ENCODE peak calls at places on chromosomes 3 and 15, in ten cellular contexts. J is lung, K is mammary epithelial cell, Y is keratinocyte, W is right lobe of liver, B is fibroblast of the aortic adventitia, V is heart left ventricle, Q is cardiac fibroblast, M is suprapubic skin, S is HepG2. U is an unnamed sample.

GRCh38 chr3:66039590-66039887 is 821 bp upstream of the MAGI1 start:
- DNase-seq in J (no peak), K (peak), Y (no peak), W (peak), B (peak), V (peak), Q (peak), M (peak), S (peak), U (peak)

GRCh38 chr3:24845524-24846155 is 351.0 kb upstream of the THRB start:
- DNase-seq in J (no peak), K (no peak), Y (no peak), W (no peak), B (no peak), V (no peak), Q (no peak), M (no peak), S (no peak), U (no peak)

GRCh38 chr3:16200411-16200810 is 25.9 kb downstream of the GALNT15 start:
- DNase-seq in J (no peak), K (peak), Y (peak), W (no peak), B (no peak), V (no peak), Q (no peak), M (no peak), S (no peak), U (peak)

GRCh38 chr3:188288153-188288552 is 134.2 kb downstream of the LPP start:
- DNase-seq in J (no peak), K (no peak), Y (no peak), W (no peak), B (no peak), V (no peak), Q (no peak), M (no peak), S (no peak), U (no peak)

GRCh38 chr3:184907941-184908649 is 96.1 kb downstream of the VPS8 start:
- DNase-seq in J (no peak), K (no peak), Y (no peak), W (no peak), B (no peak), V (peak), Q (no peak), M (no peak), S (no peak), U (no peak)

GRCh38 chr3:159263750-159264561 is 462.1 kb downstream of the MFSD1 start:
- DNase-seq in J (no peak), K (peak), Y (no peak), W (no peak), B (peak), V (no peak), Q (peak), M (no peak), S (peak), U (peak)

GRCh38 chr3:99356681-99357080 is 281.7 kb upstream of the COL8A1 start:
- DNase-seq in J (no peak), K (no peak), Y (no peak), W (no peak), B (no peak), V (no peak), Q (no peak), M (no peak), S (no peak), U (peak)

GRCh38 chr3:197801801-197802504 is 10.9 kb downstream of the LRCH3 start:
- DNase-seq in J (no peak), K (peak), Y (no peak), W (no peak), B (peak), V (no peak), Q (peak), M (no peak), S (no peak), U (peak)

GRCh38 chr3:128222771-128223386 is 69.6 kb downstream of the EEFSEC start:
- DNase-seq in J (no peak), K (peak), Y (no peak), W (no peak), B (no peak), V (no peak), Q (no peak), M (no peak), S (no peak), U (no peak)

GRCh38 chr15:62187425-62187824 is 22.3 kb upstream of the C2CD4B start:
- DNase-seq in J (no peak), K (no peak), Y (no peak), W (no peak), B (no peak), V (no peak), Q (no peak), M (no peak), S (no peak), U (no peak)

GRCh38 chr15:49215768-49216739 is 46.0 kb downstream of the GALK2 start:
- DNase-seq in J (peak), K (peak), Y (no peak), W (no peak), B (no peak), V (peak), Q (peak), M (no peak), S (no peak), U (no peak)

GRCh38 chr3:73493543-73494314 is 131.0 kb downstream of the PDZRN3 start:
- DNase-seq in J (no peak), K (no peak), Y (no peak), W (no peak), B (peak), V (no peak), Q (peak), M (no peak), S (no peak), U (peak)

GRCh38 chr15:60534051-60534450 is 55.1 kb upstream of the ICE2 start:
- DNase-seq in J (no peak), K (no peak), Y (no peak), W (no peak), B (no peak), V (no peak), Q (no peak), M (no peak), S (no peak), U (no peak)

GRCh38 chr15:82135645-82136044 is 89.8 kb upstream of the MEX3B start:
- DNase-seq in J (no peak), K (no peak), Y (no peak), W (no peak), B (peak), V (no peak), Q (peak), M (no peak), S (no peak), U (no peak)

GRCh38 chr3:183253961-183254815 is 1.1 kb downstream of the B3GNT5 start:
- DNase-seq in J (no peak), K (no peak), Y (no peak), W (peak), B (no peak), V (peak), Q (peak), M (no peak), S (no peak), U (no peak)

GRCh38 chr3:175940243-175940642 is 1081.1 kb downstream of the NAALADL2 start:
- DNase-seq in J (no peak), K (no peak), Y (no peak), W (no peak), B (no peak), V (no peak), Q (no peak), M (no peak), S (no peak), U (peak)

GRCh38 chr3:140834266-140835037 is 107.2 kb upstream of the SLC25A36 start:
- DNase-seq in J (no peak), K (peak), Y (no peak), W (no peak), B (no peak), V (no peak), Q (no peak), M (no peak), S (no peak), U (peak)

GRCh38 chr3:141109761-141110160 is 58.6 kb downstream of the SPSB4 start:
- DNase-seq in J (no peak), K (no peak), Y (no peak), W (no peak), B (no peak), V (peak), Q (no peak), M (no peak), S (no peak), U (no peak)

GRCh38 chr15:94119923-94120775 is 111.2 kb upstream of the MCTP2 start:
- DNase-seq in J (peak), K (peak), Y (peak), W (no peak), B (peak), V (peak), Q (peak), M (peak), S (peak), U (peak)

GRCh38 chr15:58057559-58057958 is 8.0 kb downstream of the ALDH1A2 start:
- DNase-seq in J (no peak), K (peak), Y (no peak), W (no peak), B (no peak), V (no peak), Q (no peak), M (no peak), S (no peak), U (no peak)

GRCh38 chr3:10917176-10917575 is 75.4 kb upstream of the SLC6A1 start:
- DNase-seq in J (no peak), K (peak), Y (no peak), W (no peak), B (peak), V (no peak), Q (peak), M (no peak), S (no peak), U (no peak)

GRCh38 chr3:16807441-16807840 is 77.3 kb upstream of the PLCL2 start:
- DNase-seq in J (no peak), K (no peak), Y (no peak), W (no peak), B (peak), V (no peak), Q (peak), M (no peak), S (no peak), U (peak)

GRCh38 chr15:66955871-66956585 is 109.4 kb upstream of the SMAD3 start:
- DNase-seq in J (no peak), K (peak), Y (peak), W (no peak), B (peak), V (no peak), Q (peak), M (peak), S (no peak), U (peak)

GRCh38 chr3:187788984-187789857 is 44.0 kb upstream of the BCL6 start:
- DNase-seq in J (no peak), K (no peak), Y (no peak), W (no peak), B (no peak), V (no peak), Q (no peak), M (no peak), S (no peak), U (no peak)

GRCh38 chr3:157418104-157418503 is 18.5 kb upstream of the PTX3 start:
- DNase-seq in J (no peak), K (peak), Y (no peak), W (no peak), B (peak), V (no peak), Q (no peak), M (no peak), S (no peak), U (no peak)

GRCh38 chr3:193240850-193241706 is at the start of gene PLAAT1:
- DNase-seq in J (peak), K (peak), Y (no peak), W (peak), B (peak), V (peak), Q (peak), M (no peak), S (no peak), U (peak)

GRCh38 chr3:67401911-67402310 is 252.5 kb downstream of the SUCLG2 start:
- DNase-seq in J (no peak), K (no peak), Y (no peak), W (peak), B (no peak), V (no peak), Q (no peak), M (no peak), S (peak), U (peak)

GRCh38 chr3:27319304-27319703 is 49.9 kb downstream of the NEK10 start:
- DNase-seq in J (no peak), K (no peak), Y (no peak), W (no peak), B (no peak), V (no peak), Q (no peak), M (no peak), S (peak), U (no peak)

GRCh38 chr3:62186967-62187366 is 186.4 kb downstream of the FEZF2 start:
- DNase-seq in J (no peak), K (no peak), Y (no peak), W (no peak), B (peak), V (no peak), Q (peak), M (no peak), S (peak), U (peak)

GRCh38 chr15:96336643-96337353 is 6.3 kb downstream of the NR2F2 start:
- DNase-seq in J (no peak), K (no peak), Y (no peak), W (no peak), B (no peak), V (no peak), Q (peak), M (no peak), S (peak), U (no peak)
- H3K4me3 ChIP-seq in J (peak), K (no peak), Y (peak), W (peak), B (peak), V (peak), Q (peak), M (peak), S (peak), U (peak)

GRCh38 chr3:117997201-117998049 is 1037.2 kb downstream of the IGSF11 start:
- DNase-seq in J (peak), K (peak), Y (peak), W (peak), B (peak), V (peak), Q (peak), M (peak), S (peak), U (peak)

GRCh38 chr3:118000219-118000618 is 1034.4 kb downstream of the IGSF11 start:
- DNase-seq in J (no peak), K (no peak), Y (no peak), W (no peak), B (peak), V (no peak), Q (no peak), M (no peak), S (no peak), U (no peak)

GRCh38 chr3:117989982-117990381 is 1044.7 kb downstream of the IGSF11 start:
- DNase-seq in J (no peak), K (peak), Y (no peak), W (no peak), B (no peak), V (no peak), Q (no peak), M (no peak), S (no peak), U (no peak)

GRCh38 chr3:117998071-117998470 is 1036.6 kb downstream of the IGSF11 start:
- DNase-seq in J (no peak), K (peak), Y (no peak), W (no peak), B (peak), V (no peak), Q (peak), M (no peak), S (no peak), U (peak)

DNA sequence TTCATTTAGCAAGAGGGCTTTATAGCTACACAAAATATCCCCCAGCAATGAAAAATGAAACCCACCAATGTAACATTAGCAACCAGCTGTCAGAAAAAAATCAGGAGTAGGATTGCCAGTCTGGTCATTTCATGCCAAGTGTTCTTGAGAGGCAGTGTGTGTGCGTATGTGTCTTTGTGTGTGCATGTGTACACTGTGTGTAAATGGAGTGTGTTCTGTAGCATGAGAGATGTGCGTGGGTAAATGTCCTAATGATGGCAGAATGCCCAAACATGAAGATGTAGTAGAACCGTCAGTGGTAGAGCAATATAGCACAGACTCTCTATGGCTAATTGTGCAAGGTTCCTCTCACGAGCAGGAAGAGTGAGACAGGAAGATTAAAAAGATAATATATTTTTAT is 1038.9 kb downstream of the IGSF11 start:
- DNase-seq in J (no peak), K (no peak), Y (no peak), W (no peak), B (peak), V (no peak), Q (no peak), M (no peak), S (no peak), U (no peak)
- H3K4me3 ChIP-seq in J (no peak), K (no peak), Y (no peak), W (no peak), B (peak), V (no peak), Q (no peak), M (peak), S (no peak), U (no peak)

GRCh38 chr3:170154569-170155143 is 26.9 kb downstream of the PHC3 start:
- DNase-seq in J (no peak), K (no peak), Y (no peak), W (no peak), B (no peak), V (no peak), Q (no peak), M (no peak), S (no peak), U (no peak)
- H3K4me3 ChIP-seq in J (no peak), K (no peak), Y (no peak), W (no peak), B (no peak), V (no peak), Q (no peak), M (no peak), S (no peak), U (no peak)

DNA sequence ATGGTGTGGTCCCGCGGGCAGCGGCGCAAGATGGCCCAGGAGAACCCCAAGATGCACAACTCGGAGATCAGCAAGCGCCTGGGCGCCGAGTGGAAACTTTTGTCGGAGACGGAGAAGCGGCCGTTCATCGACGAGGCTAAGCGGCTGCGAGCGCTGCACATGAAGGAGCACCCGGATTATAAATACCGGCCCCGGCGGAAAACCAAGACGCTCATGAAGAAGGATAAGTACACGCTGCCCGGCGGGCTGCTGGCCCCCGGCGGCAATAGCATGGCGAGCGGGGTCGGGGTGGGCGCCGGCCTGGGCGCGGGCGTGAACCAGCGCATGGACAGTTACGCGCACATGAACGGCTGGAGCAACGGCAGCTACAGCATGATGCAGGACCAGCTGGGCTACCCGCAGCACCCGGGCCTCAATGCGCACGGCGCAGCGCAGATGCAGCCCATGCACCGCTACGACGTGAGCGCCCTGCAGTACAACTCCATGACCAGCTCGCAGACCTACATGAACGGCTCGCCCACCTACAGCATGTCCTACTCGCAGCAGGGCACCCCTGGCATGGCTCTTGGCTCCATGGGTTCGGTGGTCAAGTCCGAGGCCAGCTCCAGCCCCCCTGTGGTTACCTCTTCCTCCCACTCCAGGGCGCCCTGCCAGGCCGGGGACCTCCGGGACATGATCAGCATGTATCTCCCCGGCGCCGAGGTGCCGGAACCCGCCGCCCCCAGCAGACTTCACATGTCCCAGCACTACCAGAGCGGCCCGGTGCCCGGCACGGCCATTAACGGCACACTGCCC is 977 bp downstream of the SOX2 start:
- DNase-seq in J (no peak), K (peak), Y (no peak), W (no peak), B (no peak), V (no peak), Q (no peak), M (no peak), S (no peak), U (no peak)
- H3K4me3 ChIP-seq in J (no peak), K (peak), Y (peak), W (no peak), B (no peak), V (no peak), Q (no peak), M (peak), S (peak), U (no peak)

GRCh38 chr3:134039161-134039862 is 9.6 kb upstream of the SLCO2A1 start:
- DNase-seq in J (no peak), K (peak), Y (no peak), W (no peak), B (no peak), V (no peak), Q (no peak), M (no peak), S (peak), U (no peak)
- H3K4me3 ChIP-seq in J (no peak), K (no peak), Y (no peak), W (no peak), B (no peak), V (no peak), Q (no peak), M (no peak), S (peak), U (no peak)

DNA sequence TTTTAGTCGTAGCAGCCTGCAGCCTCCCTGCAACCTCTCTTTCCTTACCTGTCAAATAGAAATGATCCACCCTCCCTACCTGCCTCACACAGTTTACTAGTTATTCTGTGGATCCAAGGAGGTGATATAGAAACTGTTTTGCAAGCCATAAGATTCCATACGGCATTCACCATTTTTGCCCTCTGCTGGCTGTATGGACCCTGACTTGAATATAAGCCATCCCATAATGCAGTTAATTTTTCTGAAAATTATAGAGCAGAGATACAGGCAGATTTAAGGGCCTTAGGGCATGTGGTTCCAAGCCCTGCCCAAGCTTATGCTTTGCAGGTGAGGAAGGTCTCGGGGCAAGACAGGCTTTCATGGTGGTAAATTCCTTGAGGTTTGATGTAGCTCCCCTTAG is 63.7 kb downstream of the CPN2 start:
- DNase-seq in J (no peak), K (no peak), Y (no peak), W (no peak), B (no peak), V (no peak), Q (no peak), M (peak), S (no peak), U (no peak)
- H3K4me3 ChIP-seq in J (no peak), K (no peak), Y (no peak), W (no peak), B (no peak), V (no peak), Q (no peak), M (no peak), S (no peak), U (no peak)

GRCh38 chr3:181719298-181719859 is 7.7 kb downstream of the SOX2 start:
- DNase-seq in J (no peak), K (no peak), Y (no peak), W (no peak), B (no peak), V (no peak), Q (no peak), M (no peak), S (no peak), U (no peak)
- H3K4me3 ChIP-seq in J (no peak), K (no peak), Y (no peak), W (no peak), B (no peak), V (no peak), Q (no peak), M (no peak), S (no peak), U (no peak)

GRCh38 chr3:42655980-42656679 is 2.6 kb downstream of the ZBTB47 start:
- DNase-seq in J (no peak), K (peak), Y (no peak), W (no peak), B (peak), V (no peak), Q (no peak), M (no peak), S (no peak), U (peak)
- H3K4me3 ChIP-seq in J (no peak), K (no peak), Y (no peak), W (no peak), B (peak), V (no peak), Q (peak), M (peak), S (no peak), U (peak)

U was measured in AG10803.